ENCODE peak calls at places on chromosomes 13 and 19, in five cellular contexts. C, E, Z, H and M are unnamed samples.

GRCh38 chr13:33204130-33204927 is 81.2 kb downstream of the STARD13 start:
- DNase-seq in Z (no peak), H (no peak), E (peak; percentile 95), C (no peak), M (peak; percentile 98)

GRCh38 chr19:14381689-14382474 is 638 bp downstream of the ADGRE5 start:
- DNase-seq in C (no peak), Z (no peak), H (peak; percentile 84), E (peak; percentile 47), M (peak; percentile 55)

GRCh38 chr19:816500-816857 is 5.3 kb downstream of the PLPPR3 start:
- DNase-seq in Z (no peak), E (no peak), H (no peak), C (no peak), M (no peak)

GRCh38 chr13:23865065-23865464 is 24.1 kb downstream of the MIPEP start:
- DNase-seq in Z (no peak), E (no peak), C (no peak), H (no peak), M (no peak)

GRCh38 chr13:32528358-32528757 is 10.2 kb downstream of the N4BP2L2 start:
- DNase-seq in H (peak; percentile 8), C (no peak), Z (no peak), E (peak; percentile 56), M (peak; percentile 50)

GRCh38 chr19:1097810-1098176 is 2.6 kb upstream of the POLR2E start:
- DNase-seq in C (no peak), H (no peak), E (no peak), Z (no peak), M (no peak)

GRCh38 chr13:30448441-30448840 is 17.3 kb downstream of the HMGB1 start:
- DNase-seq in E (no peak), H (no peak), C (no peak), Z (no peak), M (no peak)

GRCh38 chr13:40637644-40638043 is 28.8 kb downstream of the FOXO1 start:
- DNase-seq in E (no peak), Z (no peak), C (no peak), H (no peak), M (no peak)

GRCh38 chr13:81927347-81927746 is 1586.4 kb upstream of the SPRY2 start:
- DNase-seq in Z (no peak), C (no peak), E (no peak), H (no peak), M (no peak)